ENCODE peak calls at places on chromosomes 12 and 14, in four cellular contexts. K, B, P and Q are unnamed samples.

GRCh38 chr12:11568762-11569478 is 80.6 kb upstream of the ETV6 start:
- DNase-seq in K (no peak), B (no peak), P (no peak), Q (no peak)

GRCh38 chr12:32478858-32479257 is 79.5 kb downstream of the FGD4 start:
- DNase-seq in K (no peak), B (no peak), P (no peak), Q (no peak)

GRCh38 chr12:107134558-107134957 is 41.2 kb upstream of the CRY1 start:
- DNase-seq in K (no peak), B (peak; percentile 75), P (no peak), Q (no peak)

GRCh38 chr14:54567634-54568561 is 970 bp downstream of the SAMD4A start:
- DNase-seq in K (peak; percentile 57), B (no peak), P (peak; percentile 92), Q (no peak)

GRCh38 chr12:69698769-69699540 is at the start of gene BEST3:
- DNase-seq in K (no peak), B (no peak), P (no peak), Q (no peak)

GRCh38 chr12:118330421-118331018 is 42.2 kb downstream of the TAOK3 start:
- DNase-seq in K (peak; percentile 11), B (no peak), P (no peak), Q (no peak)

GRCh38 chr14:23669441-23669840 is 33.3 kb downstream of the DHRS2 start:
- DNase-seq in K (no peak), B (no peak), P (no peak), Q (peak; percentile 52)

GRCh38 chr12:124387510-124387855 is 92.6 kb downstream of the RFLNA start:
- DNase-seq in K (no peak), B (no peak), P (no peak), Q (no peak)

GRCh38 chr12:110352401-110352800 is 51.1 kb downstream of the ANAPC7 start:
- DNase-seq in K (no peak), B (no peak), P (no peak), Q (no peak)

GRCh38 chr12:91367234-91367849 is 184.7 kb upstream of the DCN start:
- DNase-seq in K (no peak), B (peak; percentile 13), P (no peak), Q (no peak)

GRCh38 chr12:40602562-40602961 is 89.7 kb upstream of the CNTN1 start:
- DNase-seq in K (no peak), B (no peak), P (no peak), Q (no peak)

GRCh38 chr12:29714966-29715365 is 68.8 kb downstream of the TMTC1 start:
- DNase-seq in K (no peak), B (no peak), P (no peak), Q (no peak)

GRCh38 chr12:76883826-76884225 is 5.0 kb upstream of the CSRP2 start:
- DNase-seq in K (no peak), B (no peak), P (no peak), Q (no peak)

DNA sequence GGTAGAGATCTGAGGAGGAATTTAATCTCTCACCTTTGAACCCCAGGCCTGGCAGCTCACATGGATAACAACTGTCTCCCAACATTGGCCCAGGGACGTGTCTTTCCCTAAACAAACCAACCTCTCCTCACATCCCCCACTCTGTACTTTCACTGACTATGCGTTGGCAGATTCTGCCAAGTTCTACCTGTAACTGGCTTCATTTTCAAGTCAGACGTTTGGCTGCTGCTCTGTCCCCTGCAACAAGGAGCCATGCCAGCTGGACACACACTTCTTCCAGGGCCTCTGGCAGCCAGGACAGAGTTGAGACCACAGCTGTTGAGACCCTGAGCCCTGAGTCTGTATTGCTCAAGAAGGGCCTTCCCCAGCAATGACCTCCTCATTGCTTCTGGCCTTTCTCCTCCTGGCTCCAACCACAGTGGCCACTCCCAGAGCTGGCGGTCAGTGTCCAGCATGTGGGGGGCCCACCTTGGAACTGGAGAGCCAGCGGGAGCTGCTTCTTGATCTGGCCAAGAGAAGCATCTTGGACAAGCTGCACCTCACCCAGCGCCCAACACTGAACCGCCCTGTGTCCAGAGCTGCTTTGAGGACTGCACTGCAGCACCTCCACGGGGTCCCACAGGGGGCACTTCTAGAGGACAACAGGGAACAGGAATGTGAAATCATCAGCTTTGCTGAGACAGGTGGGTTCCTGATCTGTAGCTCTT is at the start of gene INHBC:
- DNase-seq in K (no peak), B (no peak), P (peak; percentile 74), Q (no peak)
- TF ChIP-seq POLR2A in K (no peak), B (no peak), P (no peak), Q (no peak)

GRCh38 chr12:98985156-98985555 is 340.1 kb downstream of the APAF1 start:
- DNase-seq in K (no peak), B (no peak), P (no peak), Q (no peak)

GRCh38 chr12:98990648-98991047 is 345.6 kb downstream of the APAF1 start:
- DNase-seq in K (no peak), B (no peak), P (no peak), Q (no peak)
- TF ChIP-seq POLR2AphosphoS5 in K (no peak), B (no peak), P (no peak), Q (no peak)

GRCh38 chr14:61749867-61750266 is 12.4 kb upstream of the SNAPC1 start:
- DNase-seq in K (no peak), B (no peak), P (no peak), Q (no peak)
- TF ChIP-seq POLR2A in K (no peak), B (no peak), P (no peak), Q (no peak)

DNA sequence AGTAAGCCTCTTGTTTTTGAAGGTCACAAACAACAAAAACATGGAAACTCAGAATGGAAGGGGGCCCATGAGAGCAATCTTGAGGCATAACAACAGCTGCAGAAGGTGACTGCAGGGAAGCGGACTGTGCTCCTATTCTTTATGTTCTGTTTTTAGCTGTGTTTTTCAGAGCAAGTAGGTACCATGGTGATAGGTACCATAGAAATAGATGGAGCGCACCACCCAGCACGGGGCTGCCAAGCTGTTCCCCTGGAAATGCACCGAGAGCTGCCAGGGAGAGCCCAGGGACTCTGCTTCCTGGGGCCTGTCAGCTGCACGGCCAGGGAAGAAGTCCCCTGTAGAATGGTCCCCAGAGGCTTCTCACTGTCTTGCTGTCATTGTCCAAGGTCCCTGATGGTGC is 32.8 kb downstream of the DGLUCY start:
- DNase-seq in K (no peak), B (no peak), P (no peak), Q (no peak)
- TF ChIP-seq POLR2AphosphoS5 in K (no peak), B (no peak), P (no peak), Q (no peak)

DNA sequence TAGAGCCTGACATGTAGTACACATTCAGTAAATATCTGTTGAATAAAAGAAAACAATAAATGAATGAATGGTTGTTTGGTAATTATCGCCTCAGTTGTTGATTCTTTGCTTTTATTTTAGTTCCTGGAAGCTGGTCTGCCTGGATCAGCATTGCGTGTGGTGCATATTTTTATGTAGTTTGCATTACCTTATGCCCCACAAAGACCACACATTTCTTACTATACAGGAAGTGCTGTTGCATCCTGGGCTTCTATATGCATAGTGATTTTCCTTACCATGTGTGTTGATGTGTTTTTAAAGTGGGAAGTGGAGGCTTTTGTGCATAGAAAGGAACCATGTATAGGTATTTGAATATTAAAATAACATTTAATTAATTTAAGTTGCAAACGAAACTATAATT is 43.6 kb downstream of the DYRK2 start:
- DNase-seq in K (no peak), B (no peak), P (no peak), Q (no peak)
- TF ChIP-seq POLR2A in K (no peak), B (no peak), P (no peak), Q (no peak)

GRCh38 chr12:65894624-65895023 is 70.3 kb downstream of the HMGA2 start:
- DNase-seq in K (no peak), B (no peak), P (no peak), Q (no peak)

GRCh38 chr12:65894127-65894526 is 69.8 kb downstream of the HMGA2 start:
- DNase-seq in K (no peak), B (no peak), P (no peak), Q (no peak)

GRCh38 chr12:65891219-65891618 is 66.9 kb downstream of the HMGA2 start:
- DNase-seq in K (no peak), B (no peak), P (no peak), Q (no peak)

GRCh38 chr12:65891987-65892481 is 67.8 kb downstream of the HMGA2 start:
- DNase-seq in K (no peak), B (peak; percentile 80), P (no peak), Q (no peak)

GRCh38 chr12:65892905-65893304 is 68.6 kb downstream of the HMGA2 start:
- DNase-seq in K (no peak), B (no peak), P (no peak), Q (no peak)
- TF ChIP-seq POLR2AphosphoS5 in K (no peak), B (peak; percentile 50), P (no peak), Q (no peak)

GRCh38 chr12:46363582-46364299 is 8.8 kb downstream of the SLC38A2 start:
- DNase-seq in K (no peak), B (no peak), P (no peak), Q (no peak)
- TF ChIP-seq POLR2A in K (no peak), B (no peak), P (no peak), Q (no peak)

GRCh38 chr14:58731465-58732330 is 93.9 kb downstream of the DACT1 start:
- DNase-seq in K (no peak), B (peak; percentile 96), P (no peak), Q (no peak)
- TF ChIP-seq POLR2AphosphoS5 in K (no peak), B (peak; percentile 48), P (no peak), Q (no peak)

DNA sequence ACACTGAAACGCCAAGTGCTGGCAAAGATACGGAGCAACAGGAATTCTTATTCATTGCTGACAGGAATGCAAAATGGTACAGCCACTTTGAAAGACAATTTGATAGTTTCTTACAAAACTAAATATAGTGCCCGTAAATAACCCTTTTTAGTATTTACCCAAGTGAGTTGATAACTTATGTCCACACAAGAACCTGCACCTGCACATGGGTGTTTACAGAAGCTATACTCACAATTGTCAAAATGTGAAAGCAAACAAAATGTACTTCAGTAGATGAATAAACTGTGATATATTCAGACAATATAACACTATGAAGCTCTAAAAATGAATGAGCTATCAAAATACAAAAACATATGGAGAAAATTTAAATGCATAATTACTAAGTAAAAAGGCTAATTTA is 86.6 kb downstream of the ATXN7L3B start:
- DNase-seq in K (no peak), B (no peak), P (no peak), Q (no peak)
- TF ChIP-seq POLR2A in K (no peak), B (no peak), P (no peak), Q (no peak)